ENCODE peak calls at places on chromosomes 6 and 20, in five cellular contexts. R is HEK293T, T is HepG2, E is GM12878, O is H1. V is an unnamed sample.

GRCh38 chr6:3381233-3382065 is 75.4 kb downstream of the SLC22A23 start:
- DNase-seq in O (no peak), E (no peak), R (no peak), T (no peak), V (no peak)

GRCh38 chr20:13336308-13337089 is 115.4 kb downstream of the ISM1 start:
- DNase-seq in T (peak), E (no peak), R (no peak), O (no peak), V (no peak)

GRCh38 chr6:139028242-139028657 is 295 bp upstream of the ABRACL start:
- DNase-seq in E (no peak), T (no peak), R (no peak), O (peak), V (peak)

GRCh38 chr6:126066068-126067048 is 80.0 kb downstream of the TRMT11 start:
- DNase-seq in E (no peak), T (no peak), R (no peak), O (no peak), V (no peak)

GRCh38 chr6:64012351-64013060 is 376.9 kb downstream of the PHF3 start:
- DNase-seq in E (no peak), T (peak), O (peak), R (peak), V (peak)

GRCh38 chr20:17613328-17614175 is 43.7 kb downstream of the DSTN start:
- DNase-seq in R (no peak), T (no peak), E (no peak), O (no peak), V (no peak)

GRCh38 chr6:79804732-79805131 is 142.6 kb downstream of the ELOVL4 start:
- DNase-seq in T (no peak), R (no peak), O (no peak), E (no peak), V (no peak)

GRCh38 chr6:165725201-165725600 is 62.2 kb upstream of the PDE10A start:
- DNase-seq in E (no peak), R (no peak), O (peak), T (no peak), V (no peak)

GRCh38 chr6:138844203-138844602 is 48.3 kb downstream of the ECT2L start:
- DNase-seq in E (no peak), R (no peak), O (no peak), T (peak), V (no peak)

DNA sequence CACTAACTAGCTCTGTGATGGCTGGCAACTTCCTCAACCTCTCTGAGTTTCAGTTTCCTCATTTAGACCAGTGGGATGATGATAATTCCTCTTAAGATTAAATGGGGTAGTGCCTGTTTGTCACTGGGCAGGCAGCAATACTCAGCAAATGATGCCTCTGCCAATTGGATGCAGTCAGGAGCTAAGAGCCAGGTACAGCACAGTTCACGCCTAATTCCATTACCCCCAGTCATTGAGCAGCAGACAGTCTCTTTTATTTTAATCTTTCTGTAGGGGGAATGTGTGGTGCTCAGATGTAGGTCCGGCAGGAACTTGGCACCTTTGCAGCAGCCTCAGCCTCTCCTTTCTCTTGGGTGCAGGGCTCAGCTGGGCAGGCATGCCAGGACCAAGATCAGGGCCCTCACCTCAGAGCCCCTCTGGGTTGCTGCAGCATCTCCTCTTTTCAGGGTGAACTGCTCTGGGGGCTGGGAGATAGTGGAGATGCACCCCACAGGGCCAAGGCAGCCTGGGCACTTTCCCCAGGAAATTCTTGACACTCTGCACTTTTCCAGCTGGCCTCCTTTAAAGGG is 243.8 kb downstream of the LRFN2 start:
- DNase-seq in E (no peak), T (no peak), R (no peak), O (no peak), V (no peak)
- TF ChIP-seq SUZ12 in E (no peak), T (no peak), R (no peak), O (no peak), V (no peak)

GRCh38 chr6:104226798-104227444 is 632.8 kb downstream of the HACE1 start:
- DNase-seq in T (no peak), O (no peak), E (no peak), R (no peak), V (no peak)
- TF ChIP-seq SUZ12 in T (no peak), O (no peak), E (no peak), R (no peak), V (no peak)

DNA sequence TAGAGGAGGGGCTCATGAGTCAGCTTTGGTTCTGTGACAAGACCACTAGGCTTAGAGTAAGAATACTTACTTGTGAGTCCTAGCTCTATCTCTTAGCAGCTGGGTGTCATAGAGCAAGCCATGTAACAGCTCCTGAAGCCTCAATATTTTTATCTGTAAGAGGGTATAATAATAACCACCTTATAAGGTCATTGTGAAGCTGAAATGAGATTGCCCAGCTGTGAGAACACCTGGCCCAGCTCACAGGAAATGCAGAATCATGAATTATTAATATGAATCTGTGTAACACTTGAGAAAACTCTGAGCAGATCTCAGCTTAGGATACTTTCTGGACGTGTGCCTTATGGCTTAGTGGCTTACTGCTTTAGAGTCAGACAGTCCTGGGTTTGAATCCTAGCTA is 58.7 kb downstream of the DAAM2 start:
- DNase-seq in R (no peak), O (no peak), E (peak), T (no peak), V (no peak)
- TF ChIP-seq SUZ12 in R (no peak), O (no peak), E (no peak), T (no peak), V (no peak)

GRCh38 chr6:83413068-83413467 is 17.8 kb downstream of the ME1 start:
- DNase-seq in R (no peak), O (no peak), E (no peak), T (no peak), V (no peak)

DNA sequence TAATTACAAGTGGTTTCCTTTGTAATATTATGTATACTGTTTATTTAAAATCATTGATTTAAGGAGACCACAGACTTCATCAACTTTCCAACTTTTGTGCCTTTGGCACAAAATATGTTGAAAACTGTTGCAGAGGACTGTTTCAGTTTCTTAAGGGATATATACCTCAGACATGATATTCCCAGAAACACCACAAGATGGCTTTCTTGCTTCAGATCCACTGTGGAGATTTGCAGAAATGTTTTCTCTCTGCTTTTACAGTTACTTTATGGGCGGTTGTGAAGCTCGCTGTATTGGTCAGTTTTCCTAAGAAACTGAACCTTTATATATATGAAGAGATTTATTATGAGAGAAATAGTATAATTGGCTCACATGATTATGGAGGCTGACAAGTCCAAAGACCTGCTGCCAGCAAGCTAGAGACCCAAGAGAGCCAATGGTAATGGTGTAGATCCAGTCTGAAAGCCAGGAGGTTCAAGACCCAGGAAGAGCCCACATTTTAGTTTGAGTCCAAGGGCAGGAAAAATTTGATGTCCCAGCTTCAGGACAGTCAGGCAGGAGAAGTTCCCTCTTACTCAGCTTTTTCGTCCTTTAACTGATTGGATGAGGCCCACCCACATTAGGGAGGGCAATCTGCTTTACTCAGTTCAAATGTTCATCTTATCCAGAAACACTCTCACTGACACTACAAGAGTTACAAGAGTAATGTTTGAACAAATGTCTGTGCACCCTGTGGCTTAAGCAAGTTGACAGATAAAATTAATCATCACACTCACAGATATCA is 12.8 kb downstream of the ME1 start:
- DNase-seq in R (peak), O (no peak), E (no peak), T (peak), V (peak)
- TF ChIP-seq SUZ12 in R (no peak), O (no peak), E (no peak), T (no peak), V (no peak)

DNA sequence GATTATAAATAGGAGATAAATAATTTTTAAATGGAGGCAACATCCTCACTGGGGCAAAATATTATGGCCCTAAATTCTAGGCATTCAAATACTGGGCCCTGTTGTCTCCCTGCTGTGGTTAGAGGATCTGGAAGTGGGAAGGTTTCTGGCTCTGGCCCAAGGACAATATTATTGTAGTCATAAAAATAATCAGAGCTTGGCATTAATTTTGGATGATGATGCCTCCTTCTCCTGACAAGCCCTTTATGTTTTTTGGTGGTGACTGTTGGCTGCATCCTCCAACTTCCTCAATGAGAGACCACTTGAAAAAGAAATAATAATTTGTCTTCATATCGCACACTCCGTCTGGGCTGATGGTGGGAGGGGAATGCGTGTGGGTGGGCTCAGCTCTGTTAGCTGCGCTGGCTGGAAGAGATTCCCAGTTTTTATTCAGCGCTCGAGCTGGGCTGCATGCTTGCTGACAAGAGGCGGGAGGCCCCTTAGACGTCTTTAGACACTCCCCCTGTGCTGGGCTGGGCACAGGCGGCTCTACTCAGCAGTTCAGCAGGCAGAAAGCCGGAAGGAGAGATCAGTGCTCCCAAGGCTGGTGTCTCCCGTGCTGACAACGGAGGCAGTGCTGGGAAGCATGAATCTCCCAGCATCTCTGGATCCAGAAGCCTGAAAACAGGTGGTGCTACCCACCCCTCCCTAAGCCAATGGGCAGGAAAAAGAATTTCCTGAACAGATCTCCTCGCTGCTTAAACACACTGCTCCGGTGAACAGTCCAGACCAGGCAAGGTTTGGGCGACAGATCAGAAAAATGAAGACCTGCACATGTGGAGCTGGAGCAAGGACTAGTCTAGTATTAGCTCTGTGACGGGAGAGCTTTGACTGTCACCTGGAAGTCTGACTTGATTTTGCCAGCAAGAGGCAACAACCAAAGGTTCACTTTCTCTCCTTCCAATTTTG is 97.7 kb downstream of the SYCP2 start:
- DNase-seq in E (no peak), R (peak), T (no peak), O (no peak), V (peak)
- TF ChIP-seq SUZ12 in E (no peak), R (no peak), T (no peak), O (no peak), V (no peak)

DNA sequence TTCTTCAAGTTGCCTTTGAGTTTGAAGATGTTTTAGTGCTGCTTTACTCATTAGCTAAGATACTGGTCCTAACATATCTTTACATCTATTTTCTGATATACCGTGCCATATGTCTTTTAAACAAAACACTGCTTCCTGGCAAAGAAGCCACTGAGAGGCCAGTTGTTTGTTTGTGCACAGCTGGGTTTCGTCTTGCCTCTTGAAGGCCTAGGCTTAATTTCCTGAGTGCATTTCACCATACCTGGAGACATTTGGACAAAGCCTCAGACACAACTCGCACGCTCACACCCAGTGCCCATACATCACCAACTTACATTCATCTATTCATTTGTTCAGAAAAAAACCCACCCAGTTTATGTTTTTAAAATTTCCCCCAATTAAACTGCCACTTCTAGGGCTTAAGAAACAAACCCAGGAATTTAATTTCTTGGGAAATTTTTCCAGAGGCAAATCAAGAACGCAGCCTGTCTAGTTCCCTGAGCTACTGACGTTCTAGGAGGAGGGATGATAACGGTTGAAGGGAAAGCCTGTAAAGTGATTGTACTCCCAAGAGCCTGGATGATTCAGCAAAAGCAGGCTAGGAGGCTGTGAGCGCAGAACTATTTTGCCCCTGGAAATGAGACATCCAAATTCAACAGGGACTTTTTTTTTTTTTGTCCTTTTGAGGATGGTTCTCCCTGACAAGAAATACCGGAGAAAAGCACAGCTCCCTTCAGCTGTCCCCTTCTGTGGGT is 77.7 kb downstream of the OLIG3 start:
- DNase-seq in T (no peak), R (no peak), O (no peak), E (no peak), V (no peak)
- TF ChIP-seq SUZ12 in T (no peak), R (no peak), O (no peak), E (no peak), V (no peak)

GRCh38 chr20:62569615-62570014 is 72.7 kb upstream of the SLCO4A1 start:
- DNase-seq in O (no peak), R (no peak), E (no peak), T (no peak), V (no peak)

GRCh38 chr20:62572980-62573379 is 69.3 kb upstream of the SLCO4A1 start:
- DNase-seq in O (no peak), R (no peak), T (no peak), E (no peak), V (no peak)

GRCh38 chr20:62570897-62571666 is 71.2 kb upstream of the SLCO4A1 start:
- DNase-seq in E (no peak), O (no peak), R (no peak), T (no peak), V (no peak)

GRCh38 chr20:62570403-62570802 is 71.9 kb upstream of the SLCO4A1 start:
- DNase-seq in E (no peak), T (no peak), R (no peak), O (no peak), V (no peak)

GRCh38 chr20:62571667-62572344 is 70.5 kb upstream of the SLCO4A1 start:
- DNase-seq in T (peak), R (peak), O (no peak), E (no peak), V (no peak)
- TF ChIP-seq SUZ12 in T (no peak), R (no peak), O (no peak), E (no peak), V (no peak)